ENCODE peak calls at places on chromosome 7, in four cellular contexts. K is C1 segment of cervical spinal cord; Q is B cell; G is stimulated activated naive CD4-positive, alpha-beta T cell. H is an unnamed sample.
A peak's percentile ranks its signal among the peaks of the same experiment; 100 is the strongest.

GRCh38 chr7:134593530-134594392 is 44.9 kb downstream of the AKR1B15 start:
- DNase-seq in K (peak; percentile 72), Q (no peak), G (no peak), H (peak; percentile 21)

GRCh38 chr7:74449809-74450397 is 3.8 kb upstream of the GTF2IRD1 start:
- DNase-seq in K (peak; percentile 9), Q (peak; percentile 81), G (peak; percentile 8), H (no peak)

GRCh38 chr7:587769-588168 is 68.1 kb upstream of the PDGFA start:
- DNase-seq in K (no peak), Q (no peak), G (no peak), H (no peak)

GRCh38 chr7:30815016-30815854 is 44.0 kb downstream of the MINDY4 start:
- DNase-seq in K (peak; percentile 44), Q (no peak), G (no peak), H (no peak)

GRCh38 chr7:103912906-103913610 is 76.4 kb downstream of the RELN start:
- DNase-seq in K (no peak), Q (no peak), G (no peak), H (no peak)

GRCh38 chr7:27159278-27160146 is 3.0 kb upstream of the HOXA7 start:
- DNase-seq in K (no peak), Q (no peak), G (no peak), H (no peak)

GRCh38 chr7:113797420-113797995 is 121.3 kb downstream of the PPP1R3A start:
- DNase-seq in K (no peak), Q (no peak), G (no peak), H (no peak)

GRCh38 chr7:81333004-81333403 is 414.2 kb upstream of the SEMA3C start:
- DNase-seq in K (no peak), Q (no peak), G (no peak), H (peak; percentile 47)

GRCh38 chr7:130921391-130922180 is 187.6 kb upstream of the KLF14 start:
- DNase-seq in K (peak; percentile 83), Q (no peak), G (no peak), H (no peak)

GRCh38 chr7:121102619-121103018 is 114.1 kb downstream of the CPED1 start:
- DNase-seq in K (no peak), Q (no peak), G (no peak), H (no peak)

GRCh38 chr7:835491-836401 is 3.5 kb downstream of the SUN1 start:
- DNase-seq in K (no peak), Q (no peak), G (no peak), H (no peak)

GRCh38 chr7:28956608-28957063 is 1.5 kb downstream of the TRIL start:
- DNase-seq in K (no peak), Q (peak; percentile 53), G (no peak), H (no peak)

GRCh38 chr7:136530831-136531230 is 337.6 kb upstream of the CHRM2 start:
- DNase-seq in K (no peak), Q (no peak), G (no peak), H (no peak)

GRCh38 chr7:138842111-138842510 is 44.1 kb upstream of the ATP6V0A4 start:
- DNase-seq in K (no peak), Q (no peak), G (no peak), H (peak; percentile 18)

GRCh38 chr7:10706875-10707493 is 266.7 kb upstream of the PHF14 start:
- DNase-seq in K (no peak), Q (no peak), G (no peak), H (no peak)

GRCh38 chr7:5656233-5656632 is 125.2 kb downstream of the RNF216 start:
- DNase-seq in K (no peak), Q (no peak), G (no peak), H (no peak)

GRCh38 chr7:137331378-137331777 is 12.2 kb downstream of the PTN start:
- DNase-seq in K (no peak), Q (no peak), G (no peak), H (peak; percentile 82)

GRCh38 chr7:68309806-68310205 is 1288.5 kb upstream of the AUTS2 start:
- DNase-seq in K (no peak), Q (no peak), G (no peak), H (no peak)

GRCh38 chr7:135877799-135878198 is 99.4 kb downstream of the MTPN start:
- DNase-seq in K (no peak), Q (no peak), G (no peak), H (no peak)